ENCODE peak calls at places on chromosome 15, in seven cellular contexts. One of them, this sample, is unnamed.

GRCh38 chr15:89632563-89633430 is 22.5 kb downstream of the KIF7 start:
- DNase-seq in activated CD4-positive, alpha-beta T cell treated with anti-CD3 and anti-CD28 coated beads, Interleukin-2, amount 10 ng/mL, durations not matched to agents 24 days and 14 days: no peak
- DNase-seq in stimulated activated CD4-positive, alpha-beta T cell treated with anti-CD3 and anti-CD28 coated beads, TNF-alpha, amount 100 ng/mL, for 4 hours: no peak
- DNase-seq in NCI-H1092: no peak
- DNase-seq in anterior cingulate cortex: no peak
- DNase-seq in activated CD8-positive, alpha-beta T cell treated with anti-CD3 and anti-CD28 coated beads, Interleukin-2, amount 10 ng/mL, durations not matched to agents 7 days and 5 days: no peak
- DNase-seq in HEK293T: peak
- DNase-seq in this sample: no peak

GRCh38 chr15:91075761-91076160 is 24.3 kb upstream of the SV2B start:
- DNase-seq in activated CD4-positive, alpha-beta T cell treated with anti-CD3 and anti-CD28 coated beads, Interleukin-2, amount 10 ng/mL, durations not matched to agents 24 days and 14 days: no peak
- DNase-seq in stimulated activated CD4-positive, alpha-beta T cell treated with anti-CD3 and anti-CD28 coated beads, TNF-alpha, amount 100 ng/mL, for 4 hours: no peak
- DNase-seq in NCI-H1092: no peak
- DNase-seq in anterior cingulate cortex: no peak
- DNase-seq in activated CD8-positive, alpha-beta T cell treated with anti-CD3 and anti-CD28 coated beads, Interleukin-2, amount 10 ng/mL, durations not matched to agents 7 days and 5 days: no peak
- DNase-seq in HEK293T: no peak
- DNase-seq in this sample: no peak

GRCh38 chr15:61091229-61091628 is 137.9 kb downstream of the RORA start:
- DNase-seq in activated CD4-positive, alpha-beta T cell treated with anti-CD3 and anti-CD28 coated beads, Interleukin-2, amount 10 ng/mL, durations not matched to agents 24 days and 14 days: no peak
- DNase-seq in stimulated activated CD4-positive, alpha-beta T cell treated with anti-CD3 and anti-CD28 coated beads, TNF-alpha, amount 100 ng/mL, for 4 hours: no peak
- DNase-seq in NCI-H1092: peak
- DNase-seq in anterior cingulate cortex: no peak
- DNase-seq in activated CD8-positive, alpha-beta T cell treated with anti-CD3 and anti-CD28 coated beads, Interleukin-2, amount 10 ng/mL, durations not matched to agents 7 days and 5 days: no peak
- DNase-seq in HEK293T: no peak
- DNase-seq in this sample: peak

GRCh38 chr15:80207887-80208286 is 44.1 kb downstream of the CTXND1 start:
- DNase-seq in activated CD4-positive, alpha-beta T cell treated with anti-CD3 and anti-CD28 coated beads, Interleukin-2, amount 10 ng/mL, durations not matched to agents 24 days and 14 days: no peak
- DNase-seq in stimulated activated CD4-positive, alpha-beta T cell treated with anti-CD3 and anti-CD28 coated beads, TNF-alpha, amount 100 ng/mL, for 4 hours: no peak
- DNase-seq in NCI-H1092: no peak
- DNase-seq in anterior cingulate cortex: no peak
- DNase-seq in activated CD8-positive, alpha-beta T cell treated with anti-CD3 and anti-CD28 coated beads, Interleukin-2, amount 10 ng/mL, durations not matched to agents 7 days and 5 days: no peak
- DNase-seq in HEK293T: no peak
- DNase-seq in this sample: no peak

GRCh38 chr15:65033659-65034269 is 4.3 kb upstream of the MTFMT start:
- DNase-seq in activated CD4-positive, alpha-beta T cell treated with anti-CD3 and anti-CD28 coated beads, Interleukin-2, amount 10 ng/mL, durations not matched to agents 24 days and 14 days: peak
- DNase-seq in stimulated activated CD4-positive, alpha-beta T cell treated with anti-CD3 and anti-CD28 coated beads, TNF-alpha, amount 100 ng/mL, for 4 hours: no peak
- DNase-seq in NCI-H1092: peak
- DNase-seq in anterior cingulate cortex: no peak
- DNase-seq in activated CD8-positive, alpha-beta T cell treated with anti-CD3 and anti-CD28 coated beads, Interleukin-2, amount 10 ng/mL, durations not matched to agents 7 days and 5 days: peak
- DNase-seq in HEK293T: peak
- DNase-seq in this sample: no peak

GRCh38 chr15:34815836-34816235 is 20.5 kb upstream of the ACTC1 start:
- DNase-seq in activated CD4-positive, alpha-beta T cell treated with anti-CD3 and anti-CD28 coated beads, Interleukin-2, amount 10 ng/mL, durations not matched to agents 24 days and 14 days: no peak
- DNase-seq in stimulated activated CD4-positive, alpha-beta T cell treated with anti-CD3 and anti-CD28 coated beads, TNF-alpha, amount 100 ng/mL, for 4 hours: no peak
- DNase-seq in NCI-H1092: no peak
- DNase-seq in anterior cingulate cortex: no peak
- DNase-seq in activated CD8-positive, alpha-beta T cell treated with anti-CD3 and anti-CD28 coated beads, Interleukin-2, amount 10 ng/mL, durations not matched to agents 7 days and 5 days: no peak
- DNase-seq in HEK293T: no peak
- DNase-seq in this sample: no peak

GRCh38 chr15:57751177-57751800 is 44.8 kb downstream of the POLR2M start:
- DNase-seq in activated CD4-positive, alpha-beta T cell treated with anti-CD3 and anti-CD28 coated beads, Interleukin-2, amount 10 ng/mL, durations not matched to agents 24 days and 14 days: no peak
- DNase-seq in stimulated activated CD4-positive, alpha-beta T cell treated with anti-CD3 and anti-CD28 coated beads, TNF-alpha, amount 100 ng/mL, for 4 hours: no peak
- DNase-seq in NCI-H1092: no peak
- DNase-seq in anterior cingulate cortex: no peak
- DNase-seq in activated CD8-positive, alpha-beta T cell treated with anti-CD3 and anti-CD28 coated beads, Interleukin-2, amount 10 ng/mL, durations not matched to agents 7 days and 5 days: no peak
- DNase-seq in HEK293T: peak
- DNase-seq in this sample: no peak

GRCh38 chr15:88615303-88616107 is 5.6 kb upstream of the AEN start:
- DNase-seq in activated CD4-positive, alpha-beta T cell treated with anti-CD3 and anti-CD28 coated beads, Interleukin-2, amount 10 ng/mL, durations not matched to agents 24 days and 14 days: peak
- DNase-seq in stimulated activated CD4-positive, alpha-beta T cell treated with anti-CD3 and anti-CD28 coated beads, TNF-alpha, amount 100 ng/mL, for 4 hours: no peak
- DNase-seq in NCI-H1092: no peak
- DNase-seq in anterior cingulate cortex: no peak
- DNase-seq in activated CD8-positive, alpha-beta T cell treated with anti-CD3 and anti-CD28 coated beads, Interleukin-2, amount 10 ng/mL, durations not matched to agents 7 days and 5 days: no peak
- DNase-seq in HEK293T: no peak
- DNase-seq in this sample: no peak

GRCh38 chr15:64507293-64507802 is 47.0 kb downstream of the ZNF609 start:
- DNase-seq in activated CD4-positive, alpha-beta T cell treated with anti-CD3 and anti-CD28 coated beads, Interleukin-2, amount 10 ng/mL, durations not matched to agents 24 days and 14 days: peak
- DNase-seq in stimulated activated CD4-positive, alpha-beta T cell treated with anti-CD3 and anti-CD28 coated beads, TNF-alpha, amount 100 ng/mL, for 4 hours: peak
- DNase-seq in NCI-H1092: no peak
- DNase-seq in anterior cingulate cortex: peak
- DNase-seq in activated CD8-positive, alpha-beta T cell treated with anti-CD3 and anti-CD28 coated beads, Interleukin-2, amount 10 ng/mL, durations not matched to agents 7 days and 5 days: peak
- DNase-seq in HEK293T: no peak
- DNase-seq in this sample: peak

GRCh38 chr15:99123706-99124451 is 19.0 kb downstream of the SYNM start:
- DNase-seq in activated CD4-positive, alpha-beta T cell treated with anti-CD3 and anti-CD28 coated beads, Interleukin-2, amount 10 ng/mL, durations not matched to agents 24 days and 14 days: no peak
- DNase-seq in stimulated activated CD4-positive, alpha-beta T cell treated with anti-CD3 and anti-CD28 coated beads, TNF-alpha, amount 100 ng/mL, for 4 hours: no peak
- DNase-seq in NCI-H1092: peak
- DNase-seq in anterior cingulate cortex: peak
- DNase-seq in activated CD8-positive, alpha-beta T cell treated with anti-CD3 and anti-CD28 coated beads, Interleukin-2, amount 10 ng/mL, durations not matched to agents 7 days and 5 days: no peak
- DNase-seq in HEK293T: peak
- DNase-seq in this sample: peak

GRCh38 chr15:94602771-94603474 is 371.6 kb downstream of the MCTP2 start:
- DNase-seq in activated CD4-positive, alpha-beta T cell treated with anti-CD3 and anti-CD28 coated beads, Interleukin-2, amount 10 ng/mL, durations not matched to agents 24 days and 14 days: no peak
- DNase-seq in stimulated activated CD4-positive, alpha-beta T cell treated with anti-CD3 and anti-CD28 coated beads, TNF-alpha, amount 100 ng/mL, for 4 hours: no peak
- DNase-seq in NCI-H1092: no peak
- DNase-seq in anterior cingulate cortex: no peak
- DNase-seq in activated CD8-positive, alpha-beta T cell treated with anti-CD3 and anti-CD28 coated beads, Interleukin-2, amount 10 ng/mL, durations not matched to agents 7 days and 5 days: no peak
- DNase-seq in HEK293T: no peak
- DNase-seq in this sample: no peak

GRCh38 chr15:62248277-62248974 is 83.3 kb upstream of the C2CD4B start:
- DNase-seq in activated CD4-positive, alpha-beta T cell treated with anti-CD3 and anti-CD28 coated beads, Interleukin-2, amount 10 ng/mL, durations not matched to agents 24 days and 14 days: no peak
- DNase-seq in stimulated activated CD4-positive, alpha-beta T cell treated with anti-CD3 and anti-CD28 coated beads, TNF-alpha, amount 100 ng/mL, for 4 hours: no peak
- DNase-seq in NCI-H1092: no peak
- DNase-seq in anterior cingulate cortex: no peak
- DNase-seq in activated CD8-positive, alpha-beta T cell treated with anti-CD3 and anti-CD28 coated beads, Interleukin-2, amount 10 ng/mL, durations not matched to agents 7 days and 5 days: no peak
- DNase-seq in HEK293T: no peak
- DNase-seq in this sample: no peak

GRCh38 chr15:29518442-29518841 is 248.8 kb upstream of the NSMCE3 start:
- DNase-seq in activated CD4-positive, alpha-beta T cell treated with anti-CD3 and anti-CD28 coated beads, Interleukin-2, amount 10 ng/mL, durations not matched to agents 24 days and 14 days: peak
- DNase-seq in stimulated activated CD4-positive, alpha-beta T cell treated with anti-CD3 and anti-CD28 coated beads, TNF-alpha, amount 100 ng/mL, for 4 hours: no peak
- DNase-seq in NCI-H1092: no peak
- DNase-seq in anterior cingulate cortex: no peak
- DNase-seq in activated CD8-positive, alpha-beta T cell treated with anti-CD3 and anti-CD28 coated beads, Interleukin-2, amount 10 ng/mL, durations not matched to agents 7 days and 5 days: no peak
- DNase-seq in HEK293T: no peak
- DNase-seq in this sample: no peak

GRCh38 chr15:56959318-56959648 is 40.8 kb downstream of the TCF12 start:
- DNase-seq in activated CD4-positive, alpha-beta T cell treated with anti-CD3 and anti-CD28 coated beads, Interleukin-2, amount 10 ng/mL, durations not matched to agents 24 days and 14 days: no peak
- DNase-seq in stimulated activated CD4-positive, alpha-beta T cell treated with anti-CD3 and anti-CD28 coated beads, TNF-alpha, amount 100 ng/mL, for 4 hours: no peak
- DNase-seq in NCI-H1092: no peak
- DNase-seq in anterior cingulate cortex: no peak
- DNase-seq in activated CD8-positive, alpha-beta T cell treated with anti-CD3 and anti-CD28 coated beads, Interleukin-2, amount 10 ng/mL, durations not matched to agents 7 days and 5 days: no peak
- DNase-seq in HEK293T: no peak
- DNase-seq in this sample: no peak

GRCh38 chr15:80234883-80235282 is 17.1 kb downstream of the CTXND1 start:
- DNase-seq in activated CD4-positive, alpha-beta T cell treated with anti-CD3 and anti-CD28 coated beads, Interleukin-2, amount 10 ng/mL, durations not matched to agents 24 days and 14 days: peak
- DNase-seq in stimulated activated CD4-positive, alpha-beta T cell treated with anti-CD3 and anti-CD28 coated beads, TNF-alpha, amount 100 ng/mL, for 4 hours: peak
- DNase-seq in NCI-H1092: no peak
- DNase-seq in anterior cingulate cortex: no peak
- DNase-seq in activated CD8-positive, alpha-beta T cell treated with anti-CD3 and anti-CD28 coated beads, Interleukin-2, amount 10 ng/mL, durations not matched to agents 7 days and 5 days: peak
- DNase-seq in HEK293T: peak
- DNase-seq in this sample: peak

GRCh38 chr15:36589971-36590370 is 10.5 kb downstream of the CDIN1 start:
- DNase-seq in activated CD4-positive, alpha-beta T cell treated with anti-CD3 and anti-CD28 coated beads, Interleukin-2, amount 10 ng/mL, durations not matched to agents 24 days and 14 days: no peak
- DNase-seq in stimulated activated CD4-positive, alpha-beta T cell treated with anti-CD3 and anti-CD28 coated beads, TNF-alpha, amount 100 ng/mL, for 4 hours: no peak
- DNase-seq in NCI-H1092: no peak
- DNase-seq in anterior cingulate cortex: no peak
- DNase-seq in activated CD8-positive, alpha-beta T cell treated with anti-CD3 and anti-CD28 coated beads, Interleukin-2, amount 10 ng/mL, durations not matched to agents 7 days and 5 days: no peak
- DNase-seq in HEK293T: peak
- DNase-seq in this sample: no peak

GRCh38 chr15:56629133-56629532 is 104.2 kb downstream of the ZNF280D start:
- DNase-seq in activated CD4-positive, alpha-beta T cell treated with anti-CD3 and anti-CD28 coated beads, Interleukin-2, amount 10 ng/mL, durations not matched to agents 24 days and 14 days: no peak
- DNase-seq in stimulated activated CD4-positive, alpha-beta T cell treated with anti-CD3 and anti-CD28 coated beads, TNF-alpha, amount 100 ng/mL, for 4 hours: no peak
- DNase-seq in NCI-H1092: no peak
- DNase-seq in anterior cingulate cortex: no peak
- DNase-seq in activated CD8-positive, alpha-beta T cell treated with anti-CD3 and anti-CD28 coated beads, Interleukin-2, amount 10 ng/mL, durations not matched to agents 7 days and 5 days: no peak
- DNase-seq in HEK293T: no peak
- DNase-seq in this sample: no peak

GRCh38 chr15:32888221-32888761 is 170.5 kb downstream of the GREM1 start:
- DNase-seq in activated CD4-positive, alpha-beta T cell treated with anti-CD3 and anti-CD28 coated beads, Interleukin-2, amount 10 ng/mL, durations not matched to agents 24 days and 14 days: no peak
- DNase-seq in stimulated activated CD4-positive, alpha-beta T cell treated with anti-CD3 and anti-CD28 coated beads, TNF-alpha, amount 100 ng/mL, for 4 hours: no peak
- DNase-seq in NCI-H1092: no peak
- DNase-seq in anterior cingulate cortex: no peak
- DNase-seq in activated CD8-positive, alpha-beta T cell treated with anti-CD3 and anti-CD28 coated beads, Interleukin-2, amount 10 ng/mL, durations not matched to agents 7 days and 5 days: no peak
- DNase-seq in HEK293T: no peak
- DNase-seq in this sample: no peak

GRCh38 chr15:64222573-64223361 is 59.9 kb upstream of the PPIB start:
- DNase-seq in activated CD4-positive, alpha-beta T cell treated with anti-CD3 and anti-CD28 coated beads, Interleukin-2, amount 10 ng/mL, durations not matched to agents 24 days and 14 days: no peak
- DNase-seq in stimulated activated CD4-positive, alpha-beta T cell treated with anti-CD3 and anti-CD28 coated beads, TNF-alpha, amount 100 ng/mL, for 4 hours: no peak
- DNase-seq in NCI-H1092: no peak
- DNase-seq in anterior cingulate cortex: no peak
- DNase-seq in activated CD8-positive, alpha-beta T cell treated with anti-CD3 and anti-CD28 coated beads, Interleukin-2, amount 10 ng/mL, durations not matched to agents 7 days and 5 days: no peak
- DNase-seq in HEK293T: no peak
- DNase-seq in this sample: no peak

GRCh38 chr15:42285042-42285441 is 11.8 kb upstream of the TMEM87A start:
- DNase-seq in activated CD4-positive, alpha-beta T cell treated with anti-CD3 and anti-CD28 coated beads, Interleukin-2, amount 10 ng/mL, durations not matched to agents 24 days and 14 days: no peak
- DNase-seq in stimulated activated CD4-positive, alpha-beta T cell treated with anti-CD3 and anti-CD28 coated beads, TNF-alpha, amount 100 ng/mL, for 4 hours: no peak
- DNase-seq in NCI-H1092: no peak
- DNase-seq in anterior cingulate cortex: no peak
- DNase-seq in activated CD8-positive, alpha-beta T cell treated with anti-CD3 and anti-CD28 coated beads, Interleukin-2, amount 10 ng/mL, durations not matched to agents 7 days and 5 days: no peak
- DNase-seq in HEK293T: no peak
- DNase-seq in this sample: no peak

GRCh38 chr15:68511073-68511991 is 67.5 kb upstream of the CORO2B start:
- DNase-seq in activated CD4-positive, alpha-beta T cell treated with anti-CD3 and anti-CD28 coated beads, Interleukin-2, amount 10 ng/mL, durations not matched to agents 24 days and 14 days: no peak
- DNase-seq in stimulated activated CD4-positive, alpha-beta T cell treated with anti-CD3 and anti-CD28 coated beads, TNF-alpha, amount 100 ng/mL, for 4 hours: no peak
- DNase-seq in NCI-H1092: no peak
- DNase-seq in anterior cingulate cortex: no peak
- DNase-seq in activated CD8-positive, alpha-beta T cell treated with anti-CD3 and anti-CD28 coated beads, Interleukin-2, amount 10 ng/mL, durations not matched to agents 7 days and 5 days: no peak
- DNase-seq in HEK293T: no peak
- DNase-seq in this sample: peak

GRCh38 chr15:37764733-37765191 is 169.7 kb upstream of the TMCO5A start:
- DNase-seq in activated CD4-positive, alpha-beta T cell treated with anti-CD3 and anti-CD28 coated beads, Interleukin-2, amount 10 ng/mL, durations not matched to agents 24 days and 14 days: peak
- DNase-seq in stimulated activated CD4-positive, alpha-beta T cell treated with anti-CD3 and anti-CD28 coated beads, TNF-alpha, amount 100 ng/mL, for 4 hours: no peak
- DNase-seq in NCI-H1092: peak
- DNase-seq in anterior cingulate cortex: no peak
- DNase-seq in activated CD8-positive, alpha-beta T cell treated with anti-CD3 and anti-CD28 coated beads, Interleukin-2, amount 10 ng/mL, durations not matched to agents 7 days and 5 days: peak
- DNase-seq in HEK293T: peak
- DNase-seq in this sample: no peak

GRCh38 chr15:84979651-84980050 is 2.0 kb upstream of the PDE8A start:
- DNase-seq in activated CD4-positive, alpha-beta T cell treated with anti-CD3 and anti-CD28 coated beads, Interleukin-2, amount 10 ng/mL, durations not matched to agents 24 days and 14 days: peak
- DNase-seq in stimulated activated CD4-positive, alpha-beta T cell treated with anti-CD3 and anti-CD28 coated beads, TNF-alpha, amount 100 ng/mL, for 4 hours: no peak
- DNase-seq in NCI-H1092: no peak
- DNase-seq in anterior cingulate cortex: no peak
- DNase-seq in activated CD8-positive, alpha-beta T cell treated with anti-CD3 and anti-CD28 coated beads, Interleukin-2, amount 10 ng/mL, durations not matched to agents 7 days and 5 days: no peak
- DNase-seq in HEK293T: no peak
- DNase-seq in this sample: peak

GRCh38 chr15:71116366-71116765 is 1.1 kb downstream of the THSD4 start:
- DNase-seq in activated CD4-positive, alpha-beta T cell treated with anti-CD3 and anti-CD28 coated beads, Interleukin-2, amount 10 ng/mL, durations not matched to agents 24 days and 14 days: no peak
- DNase-seq in stimulated activated CD4-positive, alpha-beta T cell treated with anti-CD3 and anti-CD28 coated beads, TNF-alpha, amount 100 ng/mL, for 4 hours: no peak
- DNase-seq in NCI-H1092: no peak
- DNase-seq in anterior cingulate cortex: no peak
- DNase-seq in activated CD8-positive, alpha-beta T cell treated with anti-CD3 and anti-CD28 coated beads, Interleukin-2, amount 10 ng/mL, durations not matched to agents 7 days and 5 days: no peak
- DNase-seq in HEK293T: no peak
- DNase-seq in this sample: no peak

GRCh38 chr15:38038659-38039442 is 104.4 kb downstream of the TMCO5A start:
- DNase-seq in activated CD4-positive, alpha-beta T cell treated with anti-CD3 and anti-CD28 coated beads, Interleukin-2, amount 10 ng/mL, durations not matched to agents 24 days and 14 days: no peak
- DNase-seq in stimulated activated CD4-positive, alpha-beta T cell treated with anti-CD3 and anti-CD28 coated beads, TNF-alpha, amount 100 ng/mL, for 4 hours: no peak
- DNase-seq in NCI-H1092: no peak
- DNase-seq in anterior cingulate cortex: no peak
- DNase-seq in activated CD8-positive, alpha-beta T cell treated with anti-CD3 and anti-CD28 coated beads, Interleukin-2, amount 10 ng/mL, durations not matched to agents 7 days and 5 days: no peak
- DNase-seq in HEK293T: no peak
- DNase-seq in this sample: no peak

GRCh38 chr15:31034152-31034551 is 42.7 kb upstream of the MTMR10 start:
- DNase-seq in activated CD4-positive, alpha-beta T cell treated with anti-CD3 and anti-CD28 coated beads, Interleukin-2, amount 10 ng/mL, durations not matched to agents 24 days and 14 days: no peak
- DNase-seq in stimulated activated CD4-positive, alpha-beta T cell treated with anti-CD3 and anti-CD28 coated beads, TNF-alpha, amount 100 ng/mL, for 4 hours: no peak
- DNase-seq in NCI-H1092: no peak
- DNase-seq in anterior cingulate cortex: no peak
- DNase-seq in activated CD8-positive, alpha-beta T cell treated with anti-CD3 and anti-CD28 coated beads, Interleukin-2, amount 10 ng/mL, durations not matched to agents 7 days and 5 days: no peak
- DNase-seq in HEK293T: no peak
- DNase-seq in this sample: no peak

GRCh38 chr15:45181491-45182285 is 6.1 kb downstream of the SHF start:
- DNase-seq in activated CD4-positive, alpha-beta T cell treated with anti-CD3 and anti-CD28 coated beads, Interleukin-2, amount 10 ng/mL, durations not matched to agents 24 days and 14 days: no peak
- DNase-seq in stimulated activated CD4-positive, alpha-beta T cell treated with anti-CD3 and anti-CD28 coated beads, TNF-alpha, amount 100 ng/mL, for 4 hours: no peak
- DNase-seq in NCI-H1092: no peak
- DNase-seq in anterior cingulate cortex: no peak
- DNase-seq in activated CD8-positive, alpha-beta T cell treated with anti-CD3 and anti-CD28 coated beads, Interleukin-2, amount 10 ng/mL, durations not matched to agents 7 days and 5 days: no peak
- DNase-seq in HEK293T: no peak
- DNase-seq in this sample: no peak

This sample was measured in left ventricle myocardium superior.